ENCODE peak calls at places on chromosome 6, in four cellular contexts. R is IMR-90, S is K562, X is GM12878. M is an unnamed sample.

GRCh38 chr6:28695671-28696537 is 170.2 kb downstream of the GPX5 start:
- DNase-seq in R (peak), S (no peak), X (no peak), M (no peak)

GRCh38 chr6:22041797-22042489 is 254.9 kb downstream of the PRL start:
- DNase-seq in R (peak), S (no peak), X (no peak), M (no peak)

GRCh38 chr6:53928641-53929339 is 134.0 kb downstream of the LRRC1 start:
- DNase-seq in R (peak), S (no peak), X (no peak), M (peak)

GRCh38 chr6:8108031-8108660 is 5.8 kb upstream of the EEF1E1 start:
- DNase-seq in R (peak), S (peak), X (no peak), M (peak)

GRCh38 chr6:3825851-3826581 is 23.2 kb upstream of the FAM50B start:
- DNase-seq in R (peak), S (no peak), X (no peak), M (peak)

GRCh38 chr6:75202676-75203131 is 3.1 kb downstream of the COL12A1 start:
- DNase-seq in R (peak), S (no peak), X (no peak), M (no peak)

GRCh38 chr6:93222071-93222851 is 197.1 kb downstream of the EPHA7 start:
- DNase-seq in R (no peak), S (no peak), X (no peak), M (no peak)

GRCh38 chr6:121619013-121619412 is 183.6 kb downstream of the GJA1 start:
- DNase-seq in R (no peak), S (no peak), X (no peak), M (no peak)

GRCh38 chr6:45759134-45759849 is 256.4 kb downstream of the CLIC5 start:
- DNase-seq in R (no peak), S (no peak), X (no peak), M (no peak)

GRCh38 chr6:82283771-82284420 is 36.4 kb upstream of the IBTK start:
- DNase-seq in R (no peak), S (no peak), X (no peak), M (no peak)

GRCh38 chr6:33621396-33622388 is 570 bp downstream of the ITPR3 start:
- DNase-seq in R (no peak), S (peak), X (no peak), M (peak)

GRCh38 chr6:99178168-99178567 is 171.3 kb downstream of the FAXC start:
- DNase-seq in R (no peak), S (no peak), X (no peak), M (no peak)

GRCh38 chr6:33205172-33206026 is 944 bp downstream of the HSD17B8 start:
- DNase-seq in R (peak), S (no peak), X (no peak), M (no peak)

GRCh38 chr6:41594326-41594725 is 43.9 kb upstream of the MDFI start:
- DNase-seq in R (no peak), S (no peak), X (no peak), M (no peak)

GRCh38 chr6:89081129-89081422 is 525 bp downstream of the PNRC1 start:
- DNase-seq in R (no peak), S (no peak), X (no peak), M (no peak)

DNA sequence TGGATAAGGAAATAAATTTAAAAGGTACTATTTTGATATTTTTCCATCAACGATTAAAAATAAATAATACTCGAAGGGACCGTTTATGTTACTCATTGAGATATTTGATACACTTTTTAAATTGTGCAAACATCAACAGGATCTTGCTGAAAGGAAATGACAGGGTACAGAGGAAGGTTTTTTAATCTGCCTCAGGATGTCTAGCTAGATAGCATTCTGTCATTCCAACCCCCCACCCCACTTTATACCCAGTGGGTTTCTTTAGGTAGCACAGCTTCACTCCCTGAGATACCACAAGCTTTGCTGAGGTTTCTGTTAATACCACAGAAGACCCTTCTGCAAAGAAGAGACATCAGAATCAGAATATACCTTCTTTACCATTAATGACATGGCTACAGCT is 1.2 kb downstream of the PHACTR2 start:
- DNase-seq in R (no peak), S (no peak), X (no peak), M (peak)
- TF ChIP-seq FOS in R (no peak), S (no peak), X (no peak), M (no peak)

DNA sequence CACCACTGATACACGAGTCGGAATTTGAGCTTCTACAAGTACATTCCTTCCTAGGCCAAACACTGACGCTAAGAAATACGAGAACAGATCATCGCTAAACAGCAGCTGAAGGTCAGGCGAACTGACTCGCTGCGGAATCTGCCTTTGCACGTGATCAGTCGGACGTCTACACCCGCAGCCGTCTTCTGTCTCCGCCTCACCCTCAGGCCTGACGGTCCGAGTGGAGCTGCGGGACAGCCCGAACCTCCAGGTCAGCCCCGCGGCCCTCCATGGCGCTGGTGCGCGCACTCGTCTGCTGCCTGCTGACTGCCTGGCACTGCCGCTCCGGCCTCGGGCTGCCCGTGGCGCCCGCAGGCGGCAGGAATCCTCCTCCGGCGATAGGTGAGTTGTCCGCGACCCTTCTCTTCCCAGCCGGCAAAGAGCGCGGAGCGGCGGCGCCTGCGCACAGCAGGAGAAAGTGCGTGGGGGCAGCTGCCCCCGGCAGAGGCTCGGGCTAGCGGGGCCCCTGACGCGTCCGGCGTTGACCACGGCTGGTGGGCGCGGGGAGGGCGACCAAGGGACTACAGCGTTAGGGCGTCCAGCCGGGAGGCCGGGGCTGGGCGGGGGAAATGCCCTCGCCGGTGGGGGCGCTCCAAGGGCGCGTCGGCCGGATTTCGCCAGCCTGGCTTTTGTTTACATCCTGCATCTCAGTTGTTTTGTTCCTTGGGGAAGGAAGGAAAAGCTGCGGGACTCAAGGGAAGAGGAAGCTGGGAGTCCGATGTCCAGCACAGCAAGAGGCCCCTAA is at the start of gene SMPDL3A:
- DNase-seq in R (peak), S (peak), X (no peak), M (peak)
- TF ChIP-seq POLR2A in R (peak), S (peak), X (no peak), M (peak)

DNA sequence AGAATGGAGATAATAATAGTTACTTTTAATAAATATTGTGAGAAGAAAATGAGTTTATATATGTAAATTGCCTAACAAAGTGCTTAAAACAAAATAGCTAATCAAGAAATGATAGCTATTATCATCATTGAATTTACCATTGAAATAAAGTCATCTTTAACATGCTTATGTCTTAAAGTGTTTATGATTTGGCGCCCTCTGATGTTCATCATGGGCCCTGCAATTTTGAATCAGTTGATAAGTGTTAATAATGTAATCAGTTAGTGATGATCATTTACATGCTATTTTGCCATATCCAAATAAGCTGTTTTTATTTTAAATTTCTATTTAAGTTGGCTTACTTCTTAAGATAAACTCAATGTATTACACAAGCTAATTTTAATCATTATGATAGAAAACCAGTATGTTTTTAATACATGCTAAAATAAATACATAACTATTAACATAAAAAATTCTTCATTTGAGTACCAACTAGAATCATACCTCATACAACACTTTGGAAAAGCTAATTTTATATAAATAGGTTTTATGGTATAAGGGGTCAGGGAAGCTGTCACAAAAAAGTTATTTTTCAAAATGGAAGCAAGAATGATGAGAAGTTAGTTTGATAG is 39.2 kb upstream of the TPD52L1 start:
- DNase-seq in R (peak), S (peak), X (no peak), M (peak)
- TF ChIP-seq CTCF in R (peak), S (peak), X (peak), M (peak)

DNA sequence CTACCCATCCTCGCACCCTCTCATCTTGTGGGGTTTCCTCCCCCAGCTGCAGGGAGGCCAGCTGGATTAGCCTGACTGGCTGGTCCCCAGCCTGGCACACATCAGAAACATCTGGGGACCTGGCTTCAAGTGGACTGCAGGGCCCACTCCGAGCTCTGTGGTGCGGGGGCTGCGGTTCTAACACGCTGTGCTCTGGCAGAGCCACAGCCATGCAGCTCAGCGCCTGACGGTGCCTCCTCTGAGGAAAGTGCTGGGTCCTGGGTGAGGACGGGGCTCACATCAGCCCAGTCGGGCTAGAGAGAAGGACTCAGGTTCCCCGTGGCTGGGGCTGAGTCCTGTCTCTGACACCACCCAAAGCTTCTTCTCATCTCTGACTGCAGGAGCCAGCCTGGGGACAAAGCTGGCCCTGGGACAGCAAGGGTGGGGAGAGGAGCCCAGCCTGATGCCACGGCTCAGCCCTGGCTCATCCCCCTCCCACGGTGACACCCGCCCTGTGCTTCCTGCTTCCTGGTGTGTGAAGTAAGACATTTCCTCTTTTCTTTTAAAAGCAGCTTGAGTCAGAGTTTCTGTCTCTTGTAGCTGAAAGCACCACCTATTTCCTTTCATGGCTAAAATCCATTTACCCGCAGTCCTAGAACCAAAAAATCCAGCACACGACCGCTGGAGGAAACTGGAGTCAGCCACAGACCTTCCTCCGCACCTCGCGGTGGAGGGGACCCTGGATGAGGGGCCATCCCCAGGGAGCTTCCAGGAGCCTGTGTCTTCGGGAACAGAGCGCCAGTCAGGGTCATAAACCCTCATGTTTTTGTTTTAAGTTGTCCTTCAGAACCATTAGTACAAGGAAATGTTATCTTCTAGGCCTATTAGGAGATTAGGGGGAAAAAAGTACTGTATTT is 127.3 kb upstream of the AFDN start:
- DNase-seq in R (no peak), S (no peak), X (peak), M (peak)
- TF ChIP-seq FOS in R (no peak), S (no peak), X (no peak), M (peak)

DNA sequence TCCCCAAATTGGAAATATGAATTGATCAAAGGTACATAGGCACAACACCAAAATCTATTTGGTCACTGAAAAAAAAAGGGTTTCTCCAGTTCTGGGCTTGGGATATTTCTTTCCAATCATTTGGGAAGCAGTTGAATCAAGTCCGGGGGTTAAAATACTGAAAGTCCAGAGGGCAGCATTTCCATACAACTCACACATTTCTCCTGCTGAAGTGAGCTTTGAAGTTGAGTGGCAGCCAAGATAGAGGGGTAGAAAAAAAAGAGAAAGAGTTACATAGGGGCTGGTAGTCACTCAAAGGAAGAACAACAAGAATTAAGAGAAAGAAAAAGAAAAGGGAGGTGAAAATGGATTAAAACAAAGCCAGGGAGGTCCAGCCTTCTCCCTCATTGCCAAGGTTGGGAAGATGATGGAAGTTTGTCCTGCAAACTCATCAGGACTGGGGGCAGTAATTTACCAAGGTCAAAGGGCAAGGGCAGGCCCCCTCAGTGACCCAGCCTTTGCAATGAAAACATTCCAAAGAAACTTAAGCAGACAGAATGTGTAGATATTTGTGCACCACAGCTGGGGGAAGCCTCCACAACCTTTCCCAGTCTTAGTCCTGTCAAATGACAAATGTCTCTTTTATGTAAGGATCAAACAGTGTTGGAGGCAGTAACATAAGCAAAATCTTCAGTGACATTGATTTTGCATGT is 525.3 kb upstream of the JARID2 start:
- DNase-seq in R (no peak), S (no peak), X (no peak), M (no peak)
- TF ChIP-seq POLR2A in R (no peak), S (no peak), X (no peak), M (no peak)

DNA sequence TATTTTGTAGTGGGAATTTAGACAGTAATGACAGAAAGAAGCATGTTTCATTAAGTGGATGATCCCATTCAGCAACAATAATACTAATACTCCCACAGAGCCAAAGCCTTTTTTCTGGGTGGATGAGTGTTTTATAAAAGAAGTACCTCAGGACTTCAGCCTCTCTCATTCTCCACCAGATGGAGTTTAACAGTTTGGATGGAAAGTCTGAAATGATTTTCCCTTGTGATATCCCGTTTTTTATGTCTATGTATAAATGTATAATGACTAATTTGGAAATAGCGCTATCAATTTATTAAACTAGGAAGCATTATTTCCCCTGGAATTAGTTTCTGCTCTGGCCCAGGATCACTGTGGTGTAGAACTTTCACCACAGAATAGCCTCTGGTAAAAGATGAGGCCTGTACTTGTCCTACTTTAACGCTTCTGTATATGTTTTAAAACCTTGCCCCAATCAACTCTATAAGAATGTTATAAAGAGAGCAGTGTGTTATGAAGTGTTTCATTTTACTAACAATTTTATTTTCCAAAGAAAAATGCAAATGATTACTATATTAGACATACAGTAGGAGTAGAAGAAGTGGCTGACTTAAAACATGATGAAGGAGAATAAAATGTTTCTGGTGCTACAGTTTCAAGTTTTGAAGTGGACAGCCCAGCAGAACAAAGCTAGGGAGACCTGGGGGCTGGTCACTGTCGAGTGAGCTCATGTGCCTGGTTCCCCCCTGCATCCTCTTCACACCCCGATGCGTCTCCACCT is 135.6 kb downstream of the HIVEP1 start:
- DNase-seq in R (peak), S (no peak), X (no peak), M (no peak)
- TF ChIP-seq CTCF in R (peak), S (no peak), X (no peak), M (no peak)

DNA sequence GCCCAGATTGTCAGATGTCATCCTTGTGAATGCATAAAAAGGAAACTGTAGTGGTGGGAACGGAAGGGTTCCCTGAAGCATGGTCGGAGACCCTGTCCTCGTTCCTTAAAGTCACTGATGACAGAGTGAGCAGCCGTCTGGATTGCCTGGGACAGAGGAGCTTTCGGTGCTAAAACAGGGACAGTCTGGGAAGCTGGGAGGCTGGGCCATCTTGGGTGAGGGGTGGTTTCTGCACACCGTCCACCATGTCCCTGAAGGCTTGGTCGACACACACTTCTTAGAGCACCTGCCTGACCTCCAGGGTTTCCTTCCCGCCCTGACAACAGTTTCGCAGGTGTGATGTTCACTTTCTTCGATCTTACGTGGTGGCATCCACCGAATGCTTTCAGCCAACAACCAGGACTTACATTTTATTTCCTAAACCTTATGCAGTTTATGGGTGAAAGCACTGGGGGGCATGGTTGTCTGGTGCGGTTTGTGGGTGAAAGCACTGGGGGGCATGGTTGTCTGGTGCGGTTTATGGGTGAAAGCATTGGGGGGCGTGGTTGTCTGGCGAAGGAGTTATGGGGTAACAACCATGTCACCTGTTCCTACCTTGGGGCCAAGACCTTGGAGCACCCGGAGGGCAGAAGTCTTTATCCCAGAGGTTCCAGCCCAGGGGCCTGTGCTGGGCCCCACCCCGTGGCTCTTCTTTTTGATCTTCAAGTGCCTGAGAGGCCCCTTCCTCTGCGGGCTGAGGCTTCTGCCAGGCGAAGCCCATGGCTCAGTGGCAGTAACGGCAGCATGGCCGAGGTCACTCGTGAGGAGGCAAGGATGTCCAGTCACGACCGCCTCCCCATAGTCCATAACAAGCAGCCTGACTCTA is 81.7 kb upstream of the FRMD1 start:
- DNase-seq in R (no peak), S (no peak), X (no peak), M (no peak)
- TF ChIP-seq FOS in R (no peak), S (no peak), X (no peak), M (no peak)

M was measured in endothelial cell of umbilical vein.